ENCODE peak calls at places on chromosome 18, in eight cellular contexts. L is AG10803, R is AML-193, B is substantia nigra, X is Right ventricle myocardium inferior, C is germinal center, Y is pancreas, W is stromal cell of bone marrow. E is an unnamed sample.
A peak's percentile ranks its signal among the peaks of the same experiment; 100 is the strongest.

GRCh38 chr18:3281456-3282400 is 19.8 kb downstream of the MYL12B start:
- DNase-seq in L (peak; percentile 80), R (peak; percentile 81), B (no peak), X (no peak), C (peak; percentile 59), Y (no peak), W (peak; percentile 66), E (peak; percentile 50)

GRCh38 chr18:55034742-55035141 is 75.5 kb upstream of the CCDC68 start:
- DNase-seq in L (no peak), R (no peak), B (no peak), X (no peak), C (no peak), Y (no peak), W (no peak), E (no peak)

GRCh38 chr18:51039138-51040112 is 9.4 kb downstream of the SMAD4 start:
- DNase-seq in L (no peak), R (no peak), B (no peak), X (no peak), C (no peak), Y (peak; percentile 39), W (no peak), E (no peak)

GRCh38 chr18:23627325-23627724 is 35.4 kb downstream of the ANKRD29 start:
- DNase-seq in L (peak; percentile 29), R (no peak), B (no peak), X (no peak), C (no peak), Y (no peak), W (peak; percentile 90), E (peak; percentile 17)

GRCh38 chr18:31301201-31301655 is 16.7 kb upstream of the DSG1 start:
- DNase-seq in L (no peak), R (no peak), B (no peak), X (no peak), C (no peak), Y (no peak), W (no peak), E (no peak)

GRCh38 chr18:79511271-79511670 is 115.5 kb downstream of the NFATC1 start:
- DNase-seq in L (no peak), R (no peak), B (no peak), X (no peak), C (no peak), Y (no peak), W (no peak), E (no peak)

GRCh38 chr18:1006309-1006708 is 101.6 kb downstream of the ADCYAP1 start:
- DNase-seq in L (no peak), R (no peak), B (no peak), X (no peak), C (no peak), Y (no peak), W (no peak), E (no peak)

GRCh38 chr18:24674236-24675004 is 214.0 kb downstream of the HRH4 start:
- DNase-seq in L (no peak), R (no peak), B (no peak), X (no peak), C (no peak), Y (no peak), W (no peak), E (no peak)

GRCh38 chr18:2880473-2880872 is 33.7 kb downstream of the EMILIN2 start:
- DNase-seq in L (no peak), R (no peak), B (no peak), X (no peak), C (no peak), Y (no peak), W (no peak), E (no peak)

GRCh38 chr18:57329856-57330255 is 22.5 kb upstream of the ST8SIA3 start:
- DNase-seq in L (no peak), R (no peak), B (no peak), X (no peak), C (no peak), Y (no peak), W (no peak), E (no peak)

GRCh38 chr18:37403100-37403781 is 162.4 kb downstream of the CELF4 start:
- DNase-seq in L (peak; percentile 95), R (no peak), B (no peak), X (no peak), C (no peak), Y (no peak), W (peak; percentile 51), E (no peak)

GRCh38 chr18:34322365-34323289 is 97.9 kb upstream of the NOL4 start:
- DNase-seq in L (peak; percentile 47), R (peak; percentile 16), B (no peak), X (no peak), C (no peak), Y (peak; percentile 40), W (peak; percentile 22), E (peak; percentile 40)

GRCh38 chr18:22165603-22166069 is 3.8 kb upstream of the GATA6 start:
- DNase-seq in L (no peak), R (no peak), B (no peak), X (no peak), C (no peak), Y (no peak), W (no peak), E (no peak)

GRCh38 chr18:46672062-46672970 is 15.3 kb upstream of the LOXHD1 start:
- DNase-seq in L (peak; percentile 47), R (no peak), B (no peak), X (peak; percentile 64), C (no peak), Y (no peak), W (peak; percentile 76), E (no peak)

GRCh38 chr18:77166523-77166922 is 33.9 kb upstream of the MBP start:
- DNase-seq in L (no peak), R (no peak), B (no peak), X (no peak), C (no peak), Y (no peak), W (no peak), E (no peak)

GRCh38 chr18:32607816-32608215 is 137.1 kb upstream of the GAREM1 start:
- DNase-seq in L (no peak), R (no peak), B (no peak), X (no peak), C (no peak), Y (no peak), W (no peak), E (no peak)

GRCh38 chr18:4119127-4119648 is 335.9 kb downstream of the DLGAP1 start:
- DNase-seq in L (no peak), R (no peak), B (no peak), X (no peak), C (no peak), Y (no peak), W (no peak), E (no peak)

GRCh38 chr18:55189972-55190371 is 230.7 kb upstream of the CCDC68 start:
- DNase-seq in L (peak; percentile 12), R (no peak), B (no peak), X (no peak), C (no peak), Y (no peak), W (no peak), E (no peak)

GRCh38 chr18:31225668-31226067 is 63.0 kb upstream of the DSC1 start:
- DNase-seq in L (no peak), R (no peak), B (no peak), X (peak; percentile 78), C (no peak), Y (no peak), W (no peak), E (no peak)

GRCh38 chr18:46224181-46224775 is 120.1 kb downstream of the HAUS1 start:
- DNase-seq in L (peak; percentile 36), R (no peak), B (no peak), X (no peak), C (no peak), Y (no peak), W (no peak), E (no peak)

GRCh38 chr18:32049393-32050161 is 31.0 kb downstream of the RNF125 start:
- DNase-seq in L (no peak), R (peak; percentile 85), B (peak; percentile 8), X (peak; percentile 79), C (no peak), Y (no peak), W (no peak), E (no peak)

GRCh38 chr18:29063346-29063745 is 886.4 kb upstream of the CDH2 start:
- DNase-seq in L (no peak), R (no peak), B (no peak), X (no peak), C (no peak), Y (no peak), W (no peak), E (no peak)

GRCh38 chr18:45348974-45349373 is 266.3 kb upstream of the SLC14A2 start:
- DNase-seq in L (no peak), R (no peak), B (no peak), X (no peak), C (no peak), Y (no peak), W (no peak), E (no peak)

GRCh38 chr18:10020176-10020575 is 106.4 kb downstream of the VAPA start:
- DNase-seq in L (peak; percentile 23), R (peak; percentile 82), B (no peak), X (no peak), C (no peak), Y (no peak), W (no peak), E (peak; percentile 50)

GRCh38 chr18:23953984-23954383 is 60.6 kb upstream of the TTC39C start:
- DNase-seq in L (no peak), R (no peak), B (no peak), X (no peak), C (no peak), Y (no peak), W (no peak), E (no peak)

GRCh38 chr18:4603955-4604354 is 148.8 kb upstream of the DLGAP1 start:
- DNase-seq in L (no peak), R (no peak), B (no peak), X (no peak), C (no peak), Y (no peak), W (no peak), E (no peak)

GRCh38 chr18:60259052-60259681 is 113.4 kb downstream of the MC4R start:
- DNase-seq in L (no peak), R (no peak), B (no peak), X (no peak), C (no peak), Y (no peak), W (peak; percentile 1), E (no peak)

GRCh38 chr18:46474487-46475366 is 182.3 kb downstream of the LOXHD1 start:
- DNase-seq in L (no peak), R (no peak), B (no peak), X (no peak), C (no peak), Y (no peak), W (no peak), E (no peak)

GRCh38 chr18:45861926-45862325 is 36.5 kb downstream of the SIGLEC15 start:
- DNase-seq in L (no peak), R (no peak), B (no peak), X (no peak), C (no peak), Y (no peak), W (no peak), E (no peak)

GRCh38 chr18:45521777-45522176 is 93.5 kb upstream of the SLC14A2 start:
- DNase-seq in L (peak; percentile 84), R (no peak), B (no peak), X (no peak), C (no peak), Y (no peak), W (peak; percentile 76), E (no peak)

GRCh38 chr18:36295880-36296301 is 1.6 kb upstream of the FHOD3 start:
- DNase-seq in L (no peak), R (no peak), B (no peak), X (no peak), C (no peak), Y (peak; percentile 26), W (no peak), E (no peak)

GRCh38 chr18:62522178-62522509 is 681 bp upstream of the ZCCHC2 start:
- DNase-seq in L (no peak), R (no peak), B (no peak), X (no peak), C (no peak), Y (no peak), W (no peak), E (no peak)

GRCh38 chr18:25457636-25458035 is 105.7 kb upstream of the ZNF521 start:
- DNase-seq in L (peak; percentile 32), R (no peak), B (no peak), X (no peak), C (no peak), Y (no peak), W (no peak), E (no peak)

GRCh38 chr18:13501896-13502295 is 224.5 kb downstream of the FAM210A start:
- DNase-seq in L (no peak), R (no peak), B (no peak), X (no peak), C (peak; percentile 39), Y (no peak), W (no peak), E (no peak)

E was measured in prostate gland.